ENCODE peak calls at places on chromosomes 12 and 14, in seven cellular contexts. One of them, this sample, is unnamed.

GRCh38 chr14:96363751-96364336 is 518 bp downstream of the GSKIP start:
- DNase-seq in breast epithelium: peak; percentile 52
- DNase-seq in lung: peak; percentile 60
- DNase-seq in prostate gland: peak; percentile 46
- DNase-seq in MG63: peak; percentile 23
- DNase-seq in CD8-positive, alpha-beta T cell: peak; percentile 6
- DNase-seq in tibial nerve: no peak
- DNase-seq in this sample: no peak

GRCh38 chr12:42407306-42407705 is 81.3 kb downstream of the PPHLN1 start:
- DNase-seq in breast epithelium: no peak
- DNase-seq in MG63: no peak
- DNase-seq in CD8-positive, alpha-beta T cell: no peak
- DNase-seq in lung: no peak
- DNase-seq in prostate gland: no peak
- DNase-seq in tibial nerve: no peak
- DNase-seq in this sample: no peak

GRCh38 chr12:125280482-125281377 is 215.5 kb downstream of the AACS start:
- DNase-seq in MG63: peak; percentile 16
- DNase-seq in lung: no peak
- DNase-seq in prostate gland: no peak
- DNase-seq in CD8-positive, alpha-beta T cell: no peak
- DNase-seq in breast epithelium: no peak
- DNase-seq in tibial nerve: no peak
- DNase-seq in this sample: no peak

GRCh38 chr14:102795060-102795925 is 18.0 kb downstream of the TRAF3 start:
- DNase-seq in lung: peak; percentile 70
- DNase-seq in CD8-positive, alpha-beta T cell: no peak
- DNase-seq in breast epithelium: no peak
- DNase-seq in prostate gland: peak; percentile 63
- DNase-seq in MG63: peak; percentile 56
- DNase-seq in tibial nerve: peak; percentile 36
- DNase-seq in this sample: no peak

GRCh38 chr12:84689638-84690037 is 223.0 kb downstream of the SLC6A15 start:
- DNase-seq in MG63: no peak
- DNase-seq in prostate gland: no peak
- DNase-seq in lung: no peak
- DNase-seq in tibial nerve: no peak
- DNase-seq in breast epithelium: no peak
- DNase-seq in CD8-positive, alpha-beta T cell: no peak
- DNase-seq in this sample: no peak

GRCh38 chr12:53575502-53576264 is 50.5 kb downstream of the ATF7 start:
- DNase-seq in prostate gland: peak; percentile 24
- DNase-seq in MG63: peak; percentile 53
- DNase-seq in tibial nerve: no peak
- DNase-seq in lung: no peak
- DNase-seq in CD8-positive, alpha-beta T cell: no peak
- DNase-seq in breast epithelium: no peak
- DNase-seq in this sample: no peak

GRCh38 chr12:116861331-116861730 is 19.9 kb downstream of the HRK start:
- DNase-seq in lung: no peak
- DNase-seq in tibial nerve: no peak
- DNase-seq in MG63: peak; percentile 74
- DNase-seq in CD8-positive, alpha-beta T cell: no peak
- DNase-seq in prostate gland: no peak
- DNase-seq in breast epithelium: no peak
- DNase-seq in this sample: no peak

GRCh38 chr12:89544730-89545184 is 18.9 kb upstream of the POC1B start:
- DNase-seq in tibial nerve: no peak
- DNase-seq in MG63: peak; percentile 51
- DNase-seq in CD8-positive, alpha-beta T cell: no peak
- DNase-seq in breast epithelium: peak; percentile 59
- DNase-seq in prostate gland: peak; percentile 32
- DNase-seq in lung: peak; percentile 49
- DNase-seq in this sample: no peak

GRCh38 chr12:128801879-128802391 is 21.8 kb downstream of the SLC15A4 start:
- DNase-seq in MG63: no peak
- DNase-seq in prostate gland: no peak
- DNase-seq in lung: no peak
- DNase-seq in CD8-positive, alpha-beta T cell: no peak
- DNase-seq in tibial nerve: no peak
- DNase-seq in breast epithelium: no peak
- DNase-seq in this sample: no peak

GRCh38 chr12:104356231-104357115 is 52.9 kb downstream of the EID3 start:
- DNase-seq in breast epithelium: no peak
- DNase-seq in lung: no peak
- DNase-seq in prostate gland: no peak
- DNase-seq in MG63: no peak
- DNase-seq in CD8-positive, alpha-beta T cell: no peak
- DNase-seq in tibial nerve: no peak
- DNase-seq in this sample: no peak

GRCh38 chr12:81450920-81451739 is 308.0 kb downstream of the PPFIA2 start:
- DNase-seq in breast epithelium: no peak
- DNase-seq in MG63: peak; percentile 34
- DNase-seq in lung: peak; percentile 29
- DNase-seq in prostate gland: peak; percentile 29
- DNase-seq in tibial nerve: no peak
- DNase-seq in CD8-positive, alpha-beta T cell: no peak
- DNase-seq in this sample: no peak

GRCh38 chr14:28952707-28953106 is 186.1 kb downstream of the FOXG1 start:
- DNase-seq in breast epithelium: no peak
- DNase-seq in MG63: no peak
- DNase-seq in lung: no peak
- DNase-seq in CD8-positive, alpha-beta T cell: no peak
- DNase-seq in tibial nerve: no peak
- DNase-seq in prostate gland: peak; percentile 5
- DNase-seq in this sample: no peak

GRCh38 chr12:107436376-107436775 is 249.2 kb upstream of the PWP1 start:
- DNase-seq in tibial nerve: no peak
- DNase-seq in lung: no peak
- DNase-seq in CD8-positive, alpha-beta T cell: no peak
- DNase-seq in breast epithelium: no peak
- DNase-seq in MG63: peak; percentile 53
- DNase-seq in prostate gland: no peak
- DNase-seq in this sample: no peak

GRCh38 chr14:101833045-101833444 is 71.5 kb downstream of the PPP2R5C start:
- DNase-seq in lung: no peak
- DNase-seq in breast epithelium: no peak
- DNase-seq in MG63: no peak
- DNase-seq in prostate gland: no peak
- DNase-seq in tibial nerve: no peak
- DNase-seq in CD8-positive, alpha-beta T cell: no peak
- DNase-seq in this sample: no peak

GRCh38 chr12:51533799-51534198 is 57.2 kb upstream of the SCN8A start:
- DNase-seq in tibial nerve: no peak
- DNase-seq in CD8-positive, alpha-beta T cell: no peak
- DNase-seq in lung: no peak
- DNase-seq in prostate gland: no peak
- DNase-seq in breast epithelium: no peak
- DNase-seq in MG63: no peak
- DNase-seq in this sample: no peak

GRCh38 chr12:3102721-3103410 is 25.7 kb downstream of the TSPAN9 start:
- DNase-seq in lung: no peak
- DNase-seq in CD8-positive, alpha-beta T cell: no peak
- DNase-seq in prostate gland: no peak
- DNase-seq in MG63: no peak
- DNase-seq in tibial nerve: no peak
- DNase-seq in breast epithelium: no peak
- DNase-seq in this sample: no peak

GRCh38 chr12:1606021-1606622 is 11.7 kb upstream of the FBXL14 start:
- DNase-seq in CD8-positive, alpha-beta T cell: no peak
- DNase-seq in MG63: peak; percentile 97
- DNase-seq in lung: peak; percentile 92
- DNase-seq in tibial nerve: peak; percentile 89
- DNase-seq in breast epithelium: peak; percentile 86
- DNase-seq in prostate gland: peak; percentile 95
- DNase-seq in this sample: peak; percentile 31

GRCh38 chr12:89476232-89476631 is 48.4 kb downstream of the GALNT4 start:
- DNase-seq in prostate gland: no peak
- DNase-seq in MG63: no peak
- DNase-seq in tibial nerve: no peak
- DNase-seq in CD8-positive, alpha-beta T cell: no peak
- DNase-seq in lung: no peak
- DNase-seq in breast epithelium: no peak
- DNase-seq in this sample: no peak

GRCh38 chr12:122852336-122853275 is 17.3 kb downstream of the HIP1R start:
- DNase-seq in breast epithelium: no peak
- DNase-seq in MG63: peak; percentile 51
- DNase-seq in prostate gland: no peak
- DNase-seq in tibial nerve: no peak
- DNase-seq in lung: no peak
- DNase-seq in CD8-positive, alpha-beta T cell: no peak
- DNase-seq in this sample: no peak

GRCh38 chr12:122850695-122851350 is 15.6 kb downstream of the HIP1R start:
- DNase-seq in tibial nerve: no peak
- DNase-seq in prostate gland: no peak
- DNase-seq in breast epithelium: no peak
- DNase-seq in lung: no peak
- DNase-seq in MG63: peak; percentile 57
- DNase-seq in CD8-positive, alpha-beta T cell: no peak
- DNase-seq in this sample: no peak

GRCh38 chr12:122850048-122850445 is 14.8 kb downstream of the HIP1R start:
- DNase-seq in breast epithelium: no peak
- DNase-seq in prostate gland: no peak
- DNase-seq in tibial nerve: no peak
- DNase-seq in CD8-positive, alpha-beta T cell: no peak
- DNase-seq in MG63: no peak
- DNase-seq in lung: no peak
- DNase-seq in this sample: no peak

GRCh38 chr12:122853582-122854245 is 18.5 kb downstream of the HIP1R start:
- DNase-seq in CD8-positive, alpha-beta T cell: no peak
- DNase-seq in tibial nerve: no peak
- DNase-seq in MG63: no peak
- DNase-seq in breast epithelium: no peak
- DNase-seq in prostate gland: no peak
- DNase-seq in lung: no peak
- DNase-seq in this sample: no peak

DNA sequence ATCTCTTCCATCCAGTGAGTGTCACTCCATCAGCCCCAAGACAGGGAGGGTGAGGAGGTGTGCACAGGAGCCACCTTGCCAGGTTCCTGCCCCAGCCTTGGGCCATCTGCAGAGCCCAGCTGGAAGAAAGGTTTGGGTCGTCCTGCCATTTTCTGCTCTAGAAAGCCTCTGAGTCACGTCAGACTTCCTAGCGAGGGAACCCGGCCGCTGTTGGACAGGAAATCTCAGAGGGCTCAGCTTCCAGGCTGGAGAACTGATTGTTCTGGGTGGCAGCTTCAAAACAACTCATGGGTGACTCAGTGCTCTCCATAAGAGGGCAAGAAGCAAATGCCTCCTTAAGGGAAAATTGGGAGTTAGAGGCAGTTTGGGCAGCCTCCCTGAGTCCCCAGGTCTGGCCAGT is 16.6 kb downstream of the HIP1R start:
- DNase-seq in tibial nerve: no peak
- DNase-seq in lung: no peak
- DNase-seq in MG63: peak; percentile 89
- DNase-seq in CD8-positive, alpha-beta T cell: no peak
- DNase-seq in prostate gland: no peak
- DNase-seq in breast epithelium: no peak
- DNase-seq in this sample: no peak
- H3K9me3 ChIP-seq in tibial nerve: no peaks in the 10 kb centered on the region
- H3K9me3 ChIP-seq in lung: no peaks in the 10 kb centered on the region
- H3K9me3 ChIP-seq in MG63: no peaks in the 10 kb centered on the region
- H3K9me3 ChIP-seq in CD8-positive, alpha-beta T cell: no peaks in the 10 kb centered on the region
- H3K9me3 ChIP-seq in prostate gland: no peaks in the 10 kb centered on the region
- H3K9me3 ChIP-seq in breast epithelium: no peaks in the 10 kb centered on the region
- H3K9me3 ChIP-seq in this sample: no peaks in the 10 kb centered on the region

GRCh38 chr12:94322346-94322745 is 137.3 kb downstream of the CEP83 start:
- DNase-seq in prostate gland: no peak
- DNase-seq in tibial nerve: no peak
- DNase-seq in MG63: no peak
- DNase-seq in CD8-positive, alpha-beta T cell: no peak
- DNase-seq in breast epithelium: no peak
- DNase-seq in lung: no peak
- DNase-seq in this sample: no peak

GRCh38 chr12:94312388-94312787 is 147.3 kb downstream of the CEP83 start:
- DNase-seq in CD8-positive, alpha-beta T cell: no peak
- DNase-seq in tibial nerve: no peak
- DNase-seq in breast epithelium: no peak
- DNase-seq in lung: no peak
- DNase-seq in MG63: no peak
- DNase-seq in prostate gland: no peak
- DNase-seq in this sample: no peak

GRCh38 chr12:94320109-94320508 is 139.6 kb downstream of the CEP83 start:
- DNase-seq in prostate gland: no peak
- DNase-seq in tibial nerve: no peak
- DNase-seq in breast epithelium: no peak
- DNase-seq in lung: no peak
- DNase-seq in CD8-positive, alpha-beta T cell: no peak
- DNase-seq in MG63: no peak
- DNase-seq in this sample: no peak

GRCh38 chr12:94318178-94318577 is 141.5 kb downstream of the CEP83 start:
- DNase-seq in tibial nerve: no peak
- DNase-seq in prostate gland: no peak
- DNase-seq in breast epithelium: no peak
- DNase-seq in lung: no peak
- DNase-seq in CD8-positive, alpha-beta T cell: no peak
- DNase-seq in MG63: no peak
- DNase-seq in this sample: no peak
- H3K9me3 ChIP-seq in tibial nerve: no peaks in the 10 kb centered on the region
- H3K9me3 ChIP-seq in prostate gland: no peaks in the 10 kb centered on the region
- H3K9me3 ChIP-seq in breast epithelium: peaks cover 4% of the 10 kb centered on the region
- H3K9me3 ChIP-seq in lung: peaks cover 4% of the 10 kb centered on the region
- H3K9me3 ChIP-seq in CD8-positive, alpha-beta T cell: no peaks in the 10 kb centered on the region
- H3K9me3 ChIP-seq in MG63: peaks cover 25% of the 10 kb centered on the region
- H3K9me3 ChIP-seq in this sample: peaks cover 14% of the 10 kb centered on the region

DNA sequence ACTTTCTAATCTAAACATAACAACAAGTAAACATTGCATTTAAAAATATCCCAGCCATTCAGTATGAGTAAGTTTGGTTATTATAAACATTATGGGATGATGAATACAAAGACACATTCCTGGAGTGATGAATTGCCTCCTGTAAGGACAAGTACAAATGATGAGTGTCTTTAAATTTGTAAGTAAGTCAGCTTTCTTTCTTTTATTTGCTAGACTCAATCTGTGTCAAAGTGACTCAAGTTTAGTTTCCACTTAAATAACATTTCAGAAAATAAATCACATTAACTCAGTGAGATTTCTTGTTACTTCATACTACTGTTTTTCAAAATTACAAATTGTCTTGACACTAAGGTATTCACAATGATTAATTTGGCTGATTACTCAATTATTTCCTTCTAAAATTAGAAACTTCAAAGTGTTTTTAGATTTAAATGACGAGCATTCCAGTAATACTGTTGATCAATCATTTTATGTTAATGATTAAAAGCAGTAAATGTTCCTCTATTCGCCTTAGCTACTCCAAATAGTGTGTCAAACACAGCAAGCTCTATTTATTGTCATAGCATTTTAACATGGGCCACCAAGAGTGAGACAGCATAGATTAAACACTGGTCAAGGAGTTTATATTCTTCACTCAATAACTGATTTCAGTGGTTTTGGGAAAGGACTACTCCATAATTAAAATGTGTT is 658.0 kb upstream of the MDGA2 start:
- DNase-seq in tibial nerve: no peak
- DNase-seq in breast epithelium: no peak
- DNase-seq in MG63: no peak
- DNase-seq in CD8-positive, alpha-beta T cell: no peak
- DNase-seq in lung: no peak
- DNase-seq in prostate gland: no peak
- DNase-seq in this sample: no peak
- H3K9me3 ChIP-seq in tibial nerve: no peaks in the 10 kb centered on the region
- H3K9me3 ChIP-seq in breast epithelium: no peaks in the 10 kb centered on the region
- H3K9me3 ChIP-seq in MG63: no peaks in the 10 kb centered on the region
- H3K9me3 ChIP-seq in CD8-positive, alpha-beta T cell: no peaks in the 10 kb centered on the region
- H3K9me3 ChIP-seq in lung: no peaks in the 10 kb centered on the region
- H3K9me3 ChIP-seq in prostate gland: no peaks in the 10 kb centered on the region
- H3K9me3 ChIP-seq in this sample: no peaks in the 10 kb centered on the region

GRCh38 chr14:41973178-41973577 is 366.5 kb downstream of the LRFN5 start:
- DNase-seq in lung: no peak
- DNase-seq in CD8-positive, alpha-beta T cell: no peak
- DNase-seq in breast epithelium: no peak
- DNase-seq in tibial nerve: no peak
- DNase-seq in prostate gland: no peak
- DNase-seq in MG63: no peak
- DNase-seq in this sample: no peak
- H3K9me3 ChIP-seq in lung: peaks cover 8% of the 10 kb centered on the region
- H3K9me3 ChIP-seq in CD8-positive, alpha-beta T cell: no peaks in the 10 kb centered on the region
- H3K9me3 ChIP-seq in breast epithelium: peaks cover 17% of the 10 kb centered on the region
- H3K9me3 ChIP-seq in tibial nerve: no peaks in the 10 kb centered on the region
- H3K9me3 ChIP-seq in prostate gland: no peaks in the 10 kb centered on the region
- H3K9me3 ChIP-seq in MG63: no peaks in the 10 kb centered on the region
- H3K9me3 ChIP-seq in this sample: no peaks in the 10 kb centered on the region

This sample was measured in T-helper 17 cell.